ENCODE peak calls at places on chromosomes 6 and 20, in nine cellular contexts. One of them, this sample, is unnamed.
A peak's percentile ranks its signal among the peaks of the same experiment; 100 is the strongest.

GRCh38 chr6:146862508-146862919 is 263.7 kb downstream of the ADGB start:
- DNase-seq in A172: no peak
- DNase-seq in HTR-8/SVneo: no peak
- DNase-seq in Ammon's horn: no peak
- DNase-seq in neuronal stem cell: no peak
- DNase-seq in NCI-H2029: no peak
- DNase-seq in GM13977: no peak
- DNase-seq in NCI-H2081 treated with DMSO at 0.1 percent for 48 hours: no peak
- DNase-seq in mammary epithelial cell: no peak
- DNase-seq in this sample: no peak

GRCh38 chr6:111642463-111643158 is 36.9 kb upstream of the TRAF3IP2 start:
- DNase-seq in A172: peak; percentile 60
- DNase-seq in HTR-8/SVneo: peak; percentile 83
- DNase-seq in Ammon's horn: peak; percentile 73
- DNase-seq in neuronal stem cell: no peak
- DNase-seq in NCI-H2029: peak; percentile 26
- DNase-seq in GM13977: peak; percentile 64
- DNase-seq in NCI-H2081 treated with DMSO at 0.1 percent for 48 hours: no peak
- DNase-seq in mammary epithelial cell: peak; percentile 65
- DNase-seq in this sample: no peak

GRCh38 chr6:33251390-33252012 is 20.2 kb downstream of the VPS52 start:
- DNase-seq in A172: no peak
- DNase-seq in HTR-8/SVneo: no peak
- DNase-seq in Ammon's horn: no peak
- DNase-seq in neuronal stem cell: no peak
- DNase-seq in NCI-H2029: no peak
- DNase-seq in GM13977: no peak
- DNase-seq in NCI-H2081 treated with DMSO at 0.1 percent for 48 hours: no peak
- DNase-seq in mammary epithelial cell: no peak
- DNase-seq in this sample: no peak

GRCh38 chr6:164854526-164854925 is 454.9 kb downstream of the C6orf118 start:
- DNase-seq in A172: no peak
- DNase-seq in HTR-8/SVneo: no peak
- DNase-seq in Ammon's horn: no peak
- DNase-seq in neuronal stem cell: no peak
- DNase-seq in NCI-H2029: peak; percentile 7
- DNase-seq in GM13977: no peak
- DNase-seq in NCI-H2081 treated with DMSO at 0.1 percent for 48 hours: no peak
- DNase-seq in mammary epithelial cell: no peak
- DNase-seq in this sample: no peak

GRCh38 chr6:37774028-37774680 is 45.4 kb upstream of the ZFAND3 start:
- DNase-seq in A172: no peak
- DNase-seq in HTR-8/SVneo: no peak
- DNase-seq in Ammon's horn: no peak
- DNase-seq in neuronal stem cell: no peak
- DNase-seq in NCI-H2029: no peak
- DNase-seq in GM13977: no peak
- DNase-seq in NCI-H2081 treated with DMSO at 0.1 percent for 48 hours: no peak
- DNase-seq in mammary epithelial cell: no peak
- DNase-seq in this sample: no peak

GRCh38 chr20:51750037-51750769 is 18.0 kb downstream of the ATP9A start:
- DNase-seq in A172: peak; percentile 97
- DNase-seq in HTR-8/SVneo: peak; percentile 98
- DNase-seq in Ammon's horn: peak; percentile 77
- DNase-seq in neuronal stem cell: no peak
- DNase-seq in NCI-H2029: peak; percentile 92
- DNase-seq in GM13977: no peak
- DNase-seq in NCI-H2081 treated with DMSO at 0.1 percent for 48 hours: no peak
- DNase-seq in mammary epithelial cell: peak; percentile 94
- DNase-seq in this sample: peak; percentile 100

GRCh38 chr6:154637392-154637791 is 95.8 kb upstream of the SCAF8 start:
- DNase-seq in A172: no peak
- DNase-seq in HTR-8/SVneo: no peak
- DNase-seq in Ammon's horn: no peak
- DNase-seq in neuronal stem cell: no peak
- DNase-seq in NCI-H2029: no peak
- DNase-seq in GM13977: no peak
- DNase-seq in NCI-H2081 treated with DMSO at 0.1 percent for 48 hours: no peak
- DNase-seq in mammary epithelial cell: no peak
- DNase-seq in this sample: no peak

GRCh38 chr6:45880139-45880538 is 135.5 kb downstream of the CLIC5 start:
- DNase-seq in A172: no peak
- DNase-seq in HTR-8/SVneo: no peak
- DNase-seq in Ammon's horn: no peak
- DNase-seq in neuronal stem cell: no peak
- DNase-seq in NCI-H2029: no peak
- DNase-seq in GM13977: no peak
- DNase-seq in NCI-H2081 treated with DMSO at 0.1 percent for 48 hours: no peak
- DNase-seq in mammary epithelial cell: no peak
- DNase-seq in this sample: no peak

GRCh38 chr20:32437391-32438074 is 79.4 kb downstream of the ASXL1 start:
- DNase-seq in A172: peak; percentile 22
- DNase-seq in HTR-8/SVneo: no peak
- DNase-seq in Ammon's horn: no peak
- DNase-seq in neuronal stem cell: no peak
- DNase-seq in NCI-H2029: no peak
- DNase-seq in GM13977: no peak
- DNase-seq in NCI-H2081 treated with DMSO at 0.1 percent for 48 hours: no peak
- DNase-seq in mammary epithelial cell: no peak
- DNase-seq in this sample: peak; percentile 69

This sample was measured in RWPE2.